ENCODE peak calls at places on chromosomes 1 and 21, in six cellular contexts. One of them, this sample, is unnamed.

GRCh38 chr21:28410264-28410663 is 582.4 kb downstream of the LTN1 start:
- DNase-seq in DMS153: no peak
- DNase-seq in hypothalamus: no peak
- DNase-seq in HEK293T: no peak
- DNase-seq in NCI-H345: no peak
- DNase-seq in substantia nigra: no peak
- DNase-seq in this sample: no peak

GRCh38 chr21:45993210-45994085 is 11.9 kb downstream of the COL6A1 start:
- DNase-seq in HEK293T: no peak
- DNase-seq in DMS153: no peak
- DNase-seq in NCI-H345: no peak
- DNase-seq in substantia nigra: no peak
- DNase-seq in hypothalamus: no peak
- DNase-seq in this sample: peak

GRCh38 chr1:36198641-36199040 is 25.6 kb upstream of the THRAP3 start:
- DNase-seq in DMS153: no peak
- DNase-seq in hypothalamus: no peak
- DNase-seq in NCI-H345: no peak
- DNase-seq in HEK293T: no peak
- DNase-seq in substantia nigra: no peak
- DNase-seq in this sample: no peak

GRCh38 chr1:151843398-151843797 is 3.8 kb upstream of the C2CD4D start:
- DNase-seq in DMS153: no peak
- DNase-seq in NCI-H345: no peak
- DNase-seq in hypothalamus: no peak
- DNase-seq in substantia nigra: no peak
- DNase-seq in HEK293T: no peak
- DNase-seq in this sample: no peak

GRCh38 chr1:155522069-155522468 is 40.5 kb downstream of the ASH1L start:
- DNase-seq in DMS153: no peak
- DNase-seq in substantia nigra: no peak
- DNase-seq in hypothalamus: no peak
- DNase-seq in NCI-H345: no peak
- DNase-seq in HEK293T: no peak
- DNase-seq in this sample: no peak

GRCh38 chr1:175887981-175888428 is 144.6 kb upstream of the TNR start:
- DNase-seq in substantia nigra: peak
- DNase-seq in DMS153: peak
- DNase-seq in NCI-H345: peak
- DNase-seq in HEK293T: peak
- DNase-seq in hypothalamus: peak
- DNase-seq in this sample: peak

GRCh38 chr1:112675728-112676381 is 1.4 kb downstream of the MOV10 start:
- DNase-seq in substantia nigra: no peak
- DNase-seq in NCI-H345: no peak
- DNase-seq in DMS153: no peak
- DNase-seq in hypothalamus: no peak
- DNase-seq in HEK293T: no peak
- DNase-seq in this sample: no peak

GRCh38 chr1:31241321-31241720 is 1.6 kb upstream of the NKAIN1 start:
- DNase-seq in NCI-H345: no peak
- DNase-seq in hypothalamus: no peak
- DNase-seq in substantia nigra: no peak
- DNase-seq in HEK293T: no peak
- DNase-seq in DMS153: no peak
- DNase-seq in this sample: no peak

GRCh38 chr1:196317535-196318522 is 290.4 kb downstream of the KCNT2 start:
- DNase-seq in substantia nigra: no peak
- DNase-seq in NCI-H345: peak
- DNase-seq in HEK293T: peak
- DNase-seq in hypothalamus: peak
- DNase-seq in DMS153: peak
- DNase-seq in this sample: peak

GRCh38 chr1:99122039-99122438 is 117.4 kb upstream of the PLPPR5 start:
- DNase-seq in substantia nigra: no peak
- DNase-seq in NCI-H345: no peak
- DNase-seq in HEK293T: no peak
- DNase-seq in hypothalamus: no peak
- DNase-seq in DMS153: no peak
- DNase-seq in this sample: no peak

GRCh38 chr1:218171302-218171893 is 113.7 kb upstream of the RRP15 start:
- DNase-seq in NCI-H345: peak
- DNase-seq in hypothalamus: no peak
- DNase-seq in HEK293T: peak
- DNase-seq in DMS153: peak
- DNase-seq in substantia nigra: no peak
- DNase-seq in this sample: no peak

GRCh38 chr1:233261206-233261605 is 34.3 kb downstream of the PCNX2 start:
- DNase-seq in substantia nigra: no peak
- DNase-seq in DMS153: no peak
- DNase-seq in NCI-H345: no peak
- DNase-seq in hypothalamus: no peak
- DNase-seq in HEK293T: no peak
- DNase-seq in this sample: no peak

GRCh38 chr1:204268101-204268500 is 54.3 kb upstream of the GOLT1A start:
- DNase-seq in hypothalamus: no peak
- DNase-seq in NCI-H345: peak
- DNase-seq in DMS153: no peak
- DNase-seq in HEK293T: no peak
- DNase-seq in substantia nigra: no peak
- DNase-seq in this sample: no peak